ENCODE peak calls at places on chromosomes 5 and 9, in ten cellular contexts. I is SK-N-DZ, Y is mucosa of descending colon, W is left lung, T is caudate nucleus, K is right cardiac atrium, V is ACHN, G is midbrain, S is kidney glomerular epithelial cell, U is Calu3. E is an unnamed sample.

GRCh38 chr5:145715412-145715811 is 119.7 kb downstream of the PRELID2 start:
- DNase-seq in I (no peak), S (no peak), T (no peak), G (no peak), Y (no peak), W (no peak), K (no peak), V (no peak), U (no peak), E (no peak)

GRCh38 chr9:130356033-130356432 is 88.7 kb upstream of the ASS1 start:
- DNase-seq in S (no peak), V (no peak), T (no peak), K (no peak), Y (no peak), W (peak), U (no peak), G (no peak), I (no peak), E (no peak)

GRCh38 chr9:96040591-96041461 is 165.3 kb downstream of the ERCC6L2 start:
- DNase-seq in V (no peak), K (no peak), W (peak), S (no peak), Y (peak), T (no peak), I (no peak), G (no peak), U (no peak), E (no peak)

GRCh38 chr9:131733601-131734061 is 6.2 kb downstream of the RAPGEF1 start:
- DNase-seq in G (no peak), K (peak), S (peak), I (peak), U (peak), W (peak), Y (peak), V (peak), T (no peak), E (peak)

GRCh38 chr9:119768266-119768665 is 399.0 kb upstream of the BRINP1 start:
- DNase-seq in W (no peak), G (no peak), K (no peak), S (no peak), V (no peak), U (no peak), I (no peak), T (no peak), Y (no peak), E (no peak)

GRCh38 chr5:92980491-92980890 is 600.5 kb downstream of the NR2F1-AS1 start:
- DNase-seq in K (no peak), U (no peak), W (no peak), G (no peak), Y (no peak), T (no peak), S (no peak), I (no peak), V (no peak), E (no peak)

GRCh38 chr5:76450059-76450458 is 47.0 kb downstream of the IQGAP2 start:
- DNase-seq in U (no peak), Y (no peak), V (no peak), I (no peak), W (no peak), T (no peak), S (no peak), G (no peak), K (no peak), E (no peak)

GRCh38 chr5:140725799-140726471 is 25.7 kb downstream of the ZMAT2 start:
- DNase-seq in K (peak), U (peak), G (peak), Y (peak), S (peak), T (no peak), V (peak), I (peak), W (peak), E (peak)

GRCh38 chr9:97807681-97808080 is 45.3 kb upstream of the FOXE1 start:
- DNase-seq in K (no peak), Y (no peak), G (no peak), S (peak), U (no peak), V (peak), I (no peak), T (no peak), W (no peak), E (no peak)